ENCODE peak calls at places on chromosome 21, in nine cellular contexts. W is fibroblast of lung, Q is choroid plexus epithelial cell, B is B cell, Z is thyroid gland, R is esophagus squamous epithelium, C is A549, L is endothelial cell, G is progenitor cell of endocrine pancreas. P is an unnamed sample.

GRCh38 chr21:33799378-33800090 is 116.1 kb downstream of the ATP5PO start:
- DNase-seq in W (peak), Q (no peak), B (no peak), Z (peak), R (no peak), C (no peak), L (no peak), G (no peak), P (no peak)

GRCh38 chr21:34822957-34823356 is 154.2 kb downstream of the CLIC6 start:
- DNase-seq in W (no peak), Q (peak), B (no peak), Z (no peak), R (no peak), C (no peak), L (no peak), G (no peak), P (no peak)

GRCh38 chr21:32537569-32537881 is 47.8 kb downstream of the TCP10L start:
- DNase-seq in W (no peak), Q (no peak), B (no peak), Z (peak), R (no peak), C (no peak), L (no peak), G (no peak), P (no peak)

GRCh38 chr21:32281531-32281930 is 2.7 kb upstream of the MIS18A start:
- DNase-seq in W (no peak), Q (no peak), B (no peak), Z (no peak), R (no peak), C (no peak), L (no peak), G (no peak), P (no peak)

GRCh38 chr21:26776320-26777021 is 68.7 kb downstream of the ADAMTS1 start:
- DNase-seq in W (peak), Q (peak), B (no peak), Z (no peak), R (no peak), C (no peak), L (no peak), G (no peak), P (no peak)

GRCh38 chr21:36310016-36310415 is 10.0 kb upstream of the MORC3 start:
- DNase-seq in W (no peak), Q (no peak), B (peak), Z (no peak), R (no peak), C (no peak), L (no peak), G (no peak), P (no peak)

GRCh38 chr21:35048706-35049617 is at the start of gene RUNX1:
- DNase-seq in W (peak), Q (peak), B (peak), Z (no peak), R (peak), C (no peak), L (no peak), G (no peak), P (no peak)

GRCh38 chr21:29092102-29092959 is 18.9 kb upstream of the CCT8 start:
- DNase-seq in W (peak), Q (peak), B (no peak), Z (no peak), R (no peak), C (no peak), L (no peak), G (no peak), P (no peak)

GRCh38 chr21:31558839-31559367 is 100.6 kb upstream of the SOD1 start:
- DNase-seq in W (peak), Q (peak), B (peak), Z (peak), R (peak), C (peak), L (peak), G (peak), P (peak)

GRCh38 chr21:43936186-43936967 is 71.4 kb downstream of the AGPAT3 start:
- DNase-seq in W (no peak), Q (no peak), B (no peak), Z (no peak), R (no peak), C (no peak), L (no peak), G (no peak), P (no peak)

GRCh38 chr21:34885636-34886553 is 163.2 kb downstream of the RUNX1 start:
- DNase-seq in W (peak), Q (no peak), B (no peak), Z (no peak), R (no peak), C (no peak), L (no peak), G (no peak), P (no peak)

GRCh38 chr21:43956667-43957030 is 55.5 kb upstream of the TRAPPC10 start:
- DNase-seq in W (peak), Q (peak), B (no peak), Z (no peak), R (no peak), C (no peak), L (no peak), G (no peak), P (no peak)

GRCh38 chr21:33121715-33122475 is 52.0 kb downstream of the OLIG1 start:
- DNase-seq in W (peak), Q (peak), B (no peak), Z (no peak), R (no peak), C (no peak), L (no peak), G (no peak), P (no peak)

GRCh38 chr21:35333831-35334593 is 284.9 kb upstream of the RUNX1 start:
- DNase-seq in W (no peak), Q (no peak), B (no peak), Z (no peak), R (no peak), C (no peak), L (no peak), G (no peak), P (no peak)

GRCh38 chr21:33205476-33205875 is 24.3 kb upstream of the IFNAR2 start:
- DNase-seq in W (no peak), Q (no peak), B (no peak), Z (no peak), R (no peak), C (no peak), L (no peak), G (no peak), P (no peak)

GRCh38 chr21:34994646-34995631 is 54.2 kb downstream of the RUNX1 start:
- DNase-seq in W (no peak), Q (no peak), B (no peak), Z (no peak), R (no peak), C (no peak), L (no peak), G (no peak), P (no peak)

GRCh38 chr21:17742181-17742580 is 77.0 kb downstream of the C21orf91 start:
- DNase-seq in W (no peak), Q (no peak), B (no peak), Z (no peak), R (no peak), C (no peak), L (no peak), G (no peak), P (no peak)

GRCh38 chr21:25670726-25671125 is 31.7 kb downstream of the JAM2 start:
- DNase-seq in W (peak), Q (no peak), B (no peak), Z (no peak), R (no peak), C (no peak), L (no peak), G (no peak), P (no peak)

GRCh38 chr21:37198989-37199924 is 67.9 kb downstream of the VPS26C start:
- DNase-seq in W (peak), Q (peak), B (no peak), Z (no peak), R (no peak), C (no peak), L (no peak), G (no peak), P (no peak)

GRCh38 chr21:29418813-29419212 is 120.1 kb downstream of the BACH1 start:
- DNase-seq in W (no peak), Q (no peak), B (peak), Z (no peak), R (no peak), C (no peak), L (no peak), G (no peak), P (no peak)

GRCh38 chr21:34846601-34847112 is 177.9 kb downstream of the CLIC6 start:
- DNase-seq in W (peak), Q (peak), B (no peak), Z (peak), R (no peak), C (peak), L (peak), G (peak), P (no peak)

GRCh38 chr21:17270234-17270633 is 242.6 kb upstream of the CXADR start:
- DNase-seq in W (peak), Q (peak), B (no peak), Z (peak), R (no peak), C (peak), L (no peak), G (no peak), P (no peak)

GRCh38 chr21:25369524-25370300 is 237.6 kb downstream of the MRPL39 start:
- DNase-seq in W (no peak), Q (peak), B (no peak), Z (no peak), R (no peak), C (no peak), L (no peak), G (no peak), P (no peak)

GRCh38 chr21:36103434-36103833 is 31.4 kb upstream of the CBR3 start:
- DNase-seq in W (no peak), Q (no peak), B (no peak), Z (no peak), R (no peak), C (no peak), L (no peak), G (no peak), P (no peak)

GRCh38 chr21:18548249-18548648 is 144.7 kb upstream of the TMPRSS15 start:
- DNase-seq in W (no peak), Q (no peak), B (no peak), Z (no peak), R (no peak), C (no peak), L (no peak), G (no peak), P (no peak)

GRCh38 chr21:39715804-39716397 is 29.1 kb upstream of the IGSF5 start:
- DNase-seq in W (peak), Q (peak), B (no peak), Z (peak), R (no peak), C (peak), L (peak), G (peak), P (peak)

DNA sequence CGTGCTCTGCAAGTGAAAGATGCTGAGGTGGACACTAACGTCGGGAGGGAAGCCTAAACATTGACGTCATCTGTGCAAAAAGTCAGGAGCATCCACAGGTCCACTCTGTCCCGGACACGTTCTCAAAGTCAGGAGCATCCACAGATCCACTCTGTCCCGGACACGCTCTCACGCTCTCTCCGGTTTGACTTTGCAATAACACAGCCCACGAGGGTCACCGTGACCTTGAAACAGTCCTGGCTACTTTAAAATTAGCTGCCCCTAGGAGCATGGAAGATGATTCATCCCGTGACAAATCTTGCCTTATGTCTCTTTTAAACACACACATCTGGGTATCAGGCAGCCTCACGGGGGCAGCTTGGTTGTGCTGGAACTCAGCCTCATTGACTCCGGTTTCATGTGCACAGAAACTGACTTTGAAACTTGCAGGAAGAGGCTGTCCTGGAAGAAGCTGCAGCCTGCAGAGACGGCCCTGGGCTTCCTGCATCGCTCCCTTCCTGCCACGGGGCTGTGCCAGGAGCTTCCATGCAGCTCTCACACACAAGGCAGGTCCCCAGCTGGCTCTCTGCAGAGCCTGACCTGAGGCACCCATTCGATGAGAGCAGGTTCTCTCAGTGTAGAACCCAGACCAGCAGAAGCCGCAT is 18.1 kb upstream of the COL18A1 start:
- DNase-seq in W (peak), Q (peak), B (no peak), Z (no peak), R (no peak), C (no peak), L (peak), G (no peak), P (no peak)
- TF ChIP-seq CTCF in W (peak), Q (peak), B (no peak), Z (no peak), R (no peak), C (no peak), L (no peak), G (no peak), P (no peak)

GRCh38 chr21:23131177-23131576 is 2133.0 kb downstream of the NCAM2 start:
- DNase-seq in W (no peak), Q (no peak), B (no peak), Z (no peak), R (no peak), C (no peak), L (no peak), G (no peak), P (no peak)

GRCh38 chr21:23130308-23130707 is 2132.1 kb downstream of the NCAM2 start:
- DNase-seq in W (no peak), Q (peak), B (no peak), Z (no peak), R (no peak), C (no peak), L (no peak), G (no peak), P (no peak)

DNA sequence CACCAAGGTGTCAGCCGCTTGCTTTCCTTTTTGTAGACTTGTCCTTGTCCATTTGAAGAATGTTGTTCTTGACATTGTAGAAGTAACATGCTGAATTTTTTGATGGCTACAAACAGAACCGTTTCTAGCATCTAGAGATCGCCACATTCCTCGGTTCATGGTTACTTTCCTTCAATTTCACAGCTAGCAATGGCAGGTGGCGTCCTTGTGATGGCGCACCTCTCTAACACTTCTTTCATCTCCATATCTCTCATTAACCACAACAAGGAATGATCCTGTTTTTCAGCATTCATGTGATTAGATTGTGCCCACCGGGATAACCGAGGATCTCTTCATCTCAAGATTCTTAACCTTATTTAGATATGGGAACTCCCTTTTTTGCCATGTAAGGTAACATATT is 2129.8 kb downstream of the NCAM2 start:
- DNase-seq in W (no peak), Q (no peak), B (no peak), Z (no peak), R (no peak), C (no peak), L (no peak), G (no peak), P (no peak)
- TF ChIP-seq CTCF in W (no peak), Q (no peak), B (no peak), Z (no peak), R (no peak), C (no peak), L (no peak), G (no peak), P (no peak)

GRCh38 chr21:42818328-42818749 is 61.0 kb downstream of the WDR4 start:
- DNase-seq in W (peak), Q (peak), B (peak), Z (peak), R (no peak), C (no peak), L (peak), G (no peak), P (peak)
- TF ChIP-seq CTCF in W (peak), Q (peak), B (peak), Z (peak), R (peak), C (peak), L (peak), G (peak), P (peak)

DNA sequence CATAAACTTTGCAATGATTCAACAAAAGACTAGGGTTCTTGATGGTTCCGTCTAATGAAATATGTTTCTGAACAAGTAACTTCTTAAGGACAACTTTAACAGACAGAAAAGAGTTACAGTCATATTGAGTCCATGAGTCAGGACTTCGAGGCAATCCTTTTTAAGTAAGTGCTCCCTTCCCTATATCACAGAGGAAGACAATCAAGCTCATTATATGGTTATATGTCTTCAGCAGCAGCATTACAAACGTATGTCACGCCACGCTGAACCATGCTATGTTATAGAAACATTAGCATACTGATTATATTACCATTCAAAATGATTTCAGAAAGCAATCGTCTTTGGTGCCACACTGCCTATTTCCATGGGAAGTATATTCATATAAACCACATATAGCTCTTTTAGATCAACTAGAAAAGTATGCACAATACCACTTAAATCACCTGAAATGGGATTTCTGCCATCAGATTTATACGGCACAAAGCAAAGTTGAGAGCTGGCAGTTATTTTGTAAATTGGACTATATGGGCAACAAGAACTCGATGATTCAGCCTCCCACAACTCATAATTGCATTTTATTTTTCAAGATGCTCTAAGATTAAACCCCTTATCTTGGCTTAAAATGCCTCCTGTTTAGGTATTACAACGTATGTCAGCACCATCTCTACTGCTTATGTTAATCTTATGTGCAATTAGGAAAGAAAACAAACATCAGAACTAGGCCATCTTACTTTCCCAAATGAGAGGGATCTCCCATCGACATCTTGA is 111.3 kb upstream of the SAMSN1 start:
- DNase-seq in W (no peak), Q (no peak), B (no peak), Z (no peak), R (no peak), C (no peak), L (no peak), G (no peak), P (no peak)
- TF ChIP-seq CTCF in W (no peak), Q (no peak), B (no peak), Z (no peak), R (no peak), C (no peak), L (no peak), G (no peak), P (no peak)

DNA sequence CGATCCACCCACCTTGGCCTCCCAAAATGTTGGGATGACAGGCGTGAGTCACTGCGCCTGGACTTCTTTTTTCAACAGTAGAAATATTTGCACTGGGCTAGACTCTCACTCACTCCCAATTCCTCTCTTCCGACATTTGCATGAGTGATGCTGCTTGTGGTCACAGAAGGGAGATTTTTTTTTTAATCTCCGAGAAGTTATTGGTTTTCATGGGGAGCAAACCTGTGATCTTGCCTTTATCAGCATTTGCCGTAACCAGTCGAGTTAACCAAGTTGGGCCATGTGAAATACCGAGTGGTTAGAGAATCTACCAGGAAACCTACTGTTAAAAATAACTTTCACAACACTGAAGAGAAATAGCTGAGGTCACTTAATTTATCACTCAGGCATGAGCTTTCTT is 21.0 kb downstream of the ERG start:
- DNase-seq in W (no peak), Q (no peak), B (no peak), Z (no peak), R (no peak), C (no peak), L (no peak), G (no peak), P (no peak)
- TF ChIP-seq CTCF in W (no peak), Q (no peak), B (no peak), Z (no peak), R (no peak), C (no peak), L (no peak), G (no peak), P (no peak)

DNA sequence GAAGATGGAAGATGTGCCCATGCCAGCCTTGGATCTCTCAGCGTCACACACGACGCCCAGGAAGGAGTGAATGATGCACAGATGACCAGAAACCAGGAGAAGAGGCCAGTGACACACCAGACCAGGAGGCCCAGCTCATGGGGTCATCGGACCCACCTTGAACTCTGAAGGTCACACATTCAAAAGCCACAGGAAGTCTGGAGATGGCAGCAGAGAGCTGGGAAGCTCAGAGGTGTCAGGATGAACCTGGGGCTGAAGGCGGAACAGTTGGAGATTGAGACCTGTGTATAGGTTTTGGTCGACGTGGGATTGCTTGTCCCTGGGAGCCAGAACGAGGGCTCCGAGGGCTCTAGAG is 43.6 kb downstream of the SLC19A1 start:
- DNase-seq in W (no peak), Q (no peak), B (no peak), Z (no peak), R (no peak), C (no peak), L (no peak), G (no peak), P (no peak)
- TF ChIP-seq CTCF in W (no peak), Q (no peak), B (no peak), Z (no peak), R (no peak), C (no peak), L (no peak), G (no peak), P (no peak)

DNA sequence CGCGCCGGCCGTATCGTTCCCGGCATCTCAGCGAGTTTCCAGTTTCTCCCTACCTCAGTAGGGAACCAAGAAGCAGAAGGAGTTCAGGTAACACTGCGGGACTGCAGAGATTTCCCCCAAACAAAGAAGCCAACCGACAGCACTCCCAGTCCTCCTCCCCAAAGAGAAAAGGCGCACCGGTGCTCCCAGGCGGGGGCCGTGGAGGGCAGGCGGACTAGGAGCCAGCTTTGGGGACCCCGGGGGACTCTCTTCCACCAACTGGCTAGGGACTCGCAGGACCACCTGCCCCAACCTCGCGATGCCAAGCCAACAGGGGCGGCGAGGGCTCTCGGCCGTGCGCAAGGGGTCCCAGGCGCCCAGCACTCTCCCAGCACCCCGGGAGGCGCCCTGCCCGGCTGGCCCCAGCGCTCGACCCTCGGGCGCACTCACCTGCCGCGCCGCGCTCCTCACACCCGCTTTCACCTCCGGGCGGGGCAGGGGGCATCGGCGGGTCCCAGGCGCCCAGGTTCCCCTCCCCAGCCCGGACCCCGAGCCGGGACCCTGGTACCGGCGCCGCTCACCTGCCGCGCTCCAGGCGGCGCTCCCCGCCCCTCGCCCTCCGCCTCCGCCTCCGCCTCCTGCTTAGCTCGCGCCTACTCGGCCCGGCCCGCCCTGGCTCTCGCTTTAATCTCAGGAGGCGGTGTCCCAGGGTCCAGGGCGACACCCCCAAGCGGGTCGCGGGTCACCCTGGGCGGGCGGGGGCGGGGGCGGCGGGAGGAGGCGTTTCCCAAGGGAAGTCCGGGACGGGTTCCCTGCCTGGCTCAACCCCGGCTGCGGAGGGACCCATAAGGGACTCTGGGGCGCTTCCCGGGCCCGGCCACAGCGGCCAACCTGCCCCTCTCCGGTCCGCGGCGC is at the start of gene TMPRSS2:
- DNase-seq in W (no peak), Q (no peak), B (no peak), Z (peak), R (no peak), C (no peak), L (peak), G (peak), P (no peak)
- TF ChIP-seq CTCF in W (no peak), Q (no peak), B (no peak), Z (no peak), R (no peak), C (no peak), L (no peak), G (no peak), P (no peak)

P was measured in mesothelial cell of epicardium.